ENCODE peak calls at places on chromosomes 7 and 10, in four cellular contexts. U, R, K and N are unnamed samples.

GRCh38 chr7:129144095-129144833 is at the start of gene TSPAN33:
- DNase-seq in K (peak), R (peak), U (peak), N (peak)

GRCh38 chr10:95663496-95663895 is 7.0 kb upstream of the ALDH18A1 start:
- DNase-seq in U (no peak), R (no peak), K (no peak), N (no peak)

GRCh38 chr10:80131499-80131901 is 1.0 kb upstream of the PLAC9 start:
- DNase-seq in R (no peak), K (no peak), U (no peak), N (no peak)

GRCh38 chr10:11874568-11875182 is 51.5 kb downstream of the PROSER2 start:
- DNase-seq in U (peak), K (peak), R (no peak), N (no peak)

GRCh38 chr10:49330127-49330665 is 31.2 kb downstream of the C10orf71 start:
- DNase-seq in U (no peak), R (no peak), K (no peak), N (no peak)

GRCh38 chr10:126872768-126873167 is 32.5 kb upstream of the DOCK1 start:
- DNase-seq in R (no peak), U (peak), K (no peak), N (no peak)

GRCh38 chr7:96833701-96834453 is 124.2 kb upstream of the SEM1 start:
- DNase-seq in R (no peak), K (no peak), U (no peak), N (peak)

GRCh38 chr10:113620486-113620885 is 43.4 kb downstream of the NRAP start:
- DNase-seq in K (no peak), R (no peak), U (no peak), N (no peak)

GRCh38 chr7:149820622-149821190 is 17.5 kb upstream of the ZNF862 start:
- DNase-seq in U (no peak), R (peak), K (peak), N (no peak)

GRCh38 chr10:110399163-110400094 is 94.7 kb upstream of the SMNDC1 start:
- DNase-seq in U (peak), K (no peak), R (no peak), N (no peak)

GRCh38 chr10:101001225-101002035 is 1.8 kb downstream of the LZTS2 start:
- DNase-seq in K (peak), U (peak), R (no peak), N (no peak)

GRCh38 chr10:124906551-124907001 is 35.3 kb upstream of the ZRANB1 start:
- DNase-seq in U (peak), R (no peak), K (peak), N (no peak)

GRCh38 chr7:45053401-45053800 is 35.4 kb downstream of the NACAD start:
- DNase-seq in U (no peak), R (no peak), K (peak), N (no peak)

GRCh38 chr7:35854311-35854710 is 53.5 kb downstream of the SEPTIN7 start:
- DNase-seq in R (no peak), K (no peak), U (no peak), N (no peak)

GRCh38 chr7:46752881-46753366 is 829.0 kb downstream of the TNS3 start:
- DNase-seq in R (no peak), U (peak), K (no peak), N (no peak)

GRCh38 chr7:17679427-17679826 is 260.9 kb downstream of the SNX13 start:
- DNase-seq in R (no peak), K (no peak), U (peak), N (no peak)

GRCh38 chr7:130914589-130915294 is 180.7 kb upstream of the KLF14 start:
- DNase-seq in K (no peak), R (no peak), U (no peak), N (no peak)

GRCh38 chr10:3948843-3949242 is 163.8 kb upstream of the KLF6 start:
- DNase-seq in U (peak), K (no peak), R (no peak), N (no peak)

GRCh38 chr7:158374586-158374985 is 213.0 kb downstream of the PTPRN2 start:
- DNase-seq in R (no peak), U (no peak), K (peak), N (no peak)

GRCh38 chr10:95404864-95405263 is 114.1 kb upstream of the PDLIM1 start:
- DNase-seq in U (no peak), K (no peak), R (no peak), N (no peak)

GRCh38 chr7:108723343-108723957 is 153.8 kb downstream of the DNAJB9 start:
- DNase-seq in K (no peak), R (no peak), U (no peak), N (no peak)

GRCh38 chr10:5043716-5044115 is 40.1 kb upstream of the AKR1C2 start:
- DNase-seq in K (no peak), U (peak), R (no peak), N (no peak)

GRCh38 chr10:74589226-74589673 is 237.2 kb upstream of the KAT6B start:
- DNase-seq in R (no peak), K (peak), U (peak), N (peak)

GRCh38 chr10:3935141-3935540 is 150.1 kb upstream of the KLF6 start:
- DNase-seq in R (no peak), U (peak), K (no peak), N (no peak)

GRCh38 chr7:94969434-94970084 is 62.2 kb downstream of the PPP1R9A start:
- DNase-seq in U (no peak), R (no peak), K (no peak), N (no peak)